ENCODE peak calls at places on chromosome 22, in six cellular contexts. One of them, this sample, is unnamed.

GRCh38 chr22:31944700-31945477 is 554 bp downstream of the YWHAH start:
- DNase-seq in nucleus accumbens: no peak
- DNase-seq in T-helper 2 cell: peak
- DNase-seq in nephron progenitor cell: peak
- DNase-seq in iPS-NIHi11: peak
- DNase-seq in NCI-H2107: no peak
- DNase-seq in this sample: no peak

GRCh38 chr22:28799834-28800307 is 498 bp downstream of the XBP1 start:
- DNase-seq in nephron progenitor cell: peak
- DNase-seq in nucleus accumbens: no peak
- DNase-seq in NCI-H2107: no peak
- DNase-seq in iPS-NIHi11: peak
- DNase-seq in T-helper 2 cell: no peak
- DNase-seq in this sample: peak

GRCh38 chr22:50417544-50417943 is 57.3 kb downstream of the SBF1 start:
- DNase-seq in iPS-NIHi11: no peak
- DNase-seq in nephron progenitor cell: no peak
- DNase-seq in T-helper 2 cell: no peak
- DNase-seq in NCI-H2107: no peak
- DNase-seq in nucleus accumbens: no peak
- DNase-seq in this sample: no peak

GRCh38 chr22:43909708-43910107 is 13.9 kb upstream of the PNPLA3 start:
- DNase-seq in nucleus accumbens: no peak
- DNase-seq in NCI-H2107: no peak
- DNase-seq in nephron progenitor cell: no peak
- DNase-seq in T-helper 2 cell: no peak
- DNase-seq in iPS-NIHi11: no peak
- DNase-seq in this sample: no peak

GRCh38 chr22:48488149-48488551 is 1339.5 kb downstream of the BRD1 start:
- DNase-seq in nucleus accumbens: no peak
- DNase-seq in iPS-NIHi11: no peak
- DNase-seq in NCI-H2107: no peak
- DNase-seq in nephron progenitor cell: no peak
- DNase-seq in T-helper 2 cell: no peak
- DNase-seq in this sample: no peak

GRCh38 chr22:45638834-45639746 is 32.5 kb upstream of the ATXN10 start:
- DNase-seq in NCI-H2107: no peak
- DNase-seq in nucleus accumbens: no peak
- DNase-seq in iPS-NIHi11: peak
- DNase-seq in T-helper 2 cell: no peak
- DNase-seq in nephron progenitor cell: no peak
- DNase-seq in this sample: peak

GRCh38 chr22:41992496-41992895 is 6.1 kb upstream of the WBP2NL start:
- DNase-seq in nucleus accumbens: no peak
- DNase-seq in T-helper 2 cell: no peak
- DNase-seq in iPS-NIHi11: no peak
- DNase-seq in nephron progenitor cell: no peak
- DNase-seq in NCI-H2107: no peak
- DNase-seq in this sample: no peak

GRCh38 chr22:30183861-30184278 is 62.7 kb downstream of the LIF start:
- DNase-seq in nucleus accumbens: no peak
- DNase-seq in iPS-NIHi11: no peak
- DNase-seq in NCI-H2107: no peak
- DNase-seq in nephron progenitor cell: no peak
- DNase-seq in T-helper 2 cell: no peak
- DNase-seq in this sample: peak

GRCh38 chr22:50363411-50364194 is 20.5 kb downstream of the PPP6R2 start:
- DNase-seq in T-helper 2 cell: no peak
- DNase-seq in nephron progenitor cell: no peak
- DNase-seq in NCI-H2107: no peak
- DNase-seq in iPS-NIHi11: no peak
- DNase-seq in nucleus accumbens: no peak
- DNase-seq in this sample: no peak

GRCh38 chr22:31490496-31490925 is 869 bp upstream of the EIF4ENIF1 start:
- DNase-seq in T-helper 2 cell: peak
- DNase-seq in nephron progenitor cell: peak
- DNase-seq in iPS-NIHi11: peak
- DNase-seq in nucleus accumbens: peak
- DNase-seq in NCI-H2107: no peak
- DNase-seq in this sample: peak

GRCh38 chr22:26806445-26807170 is 149.2 kb downstream of the MIAT start:
- DNase-seq in iPS-NIHi11: no peak
- DNase-seq in nephron progenitor cell: no peak
- DNase-seq in nucleus accumbens: no peak
- DNase-seq in T-helper 2 cell: no peak
- DNase-seq in NCI-H2107: no peak
- DNase-seq in this sample: no peak

GRCh38 chr22:28882545-28882877 is 861 bp upstream of the ZNRF3 start:
- DNase-seq in T-helper 2 cell: no peak
- DNase-seq in nucleus accumbens: no peak
- DNase-seq in NCI-H2107: no peak
- DNase-seq in nephron progenitor cell: no peak
- DNase-seq in iPS-NIHi11: no peak
- DNase-seq in this sample: peak

GRCh38 chr22:41305646-41306045 is 4.3 kb downstream of the ZC3H7B start:
- DNase-seq in NCI-H2107: no peak
- DNase-seq in nucleus accumbens: no peak
- DNase-seq in T-helper 2 cell: no peak
- DNase-seq in nephron progenitor cell: no peak
- DNase-seq in iPS-NIHi11: no peak
- DNase-seq in this sample: no peak

GRCh38 chr22:18970948-18971315 is 34.8 kb upstream of the PRODH start:
- DNase-seq in NCI-H2107: no peak
- DNase-seq in nucleus accumbens: no peak
- DNase-seq in T-helper 2 cell: no peak
- DNase-seq in nephron progenitor cell: no peak
- DNase-seq in iPS-NIHi11: no peak
- DNase-seq in this sample: no peak

GRCh38 chr22:44924724-44925123 is 85.1 kb downstream of the PHF21B start:
- DNase-seq in nucleus accumbens: no peak
- DNase-seq in T-helper 2 cell: no peak
- DNase-seq in nephron progenitor cell: no peak
- DNase-seq in NCI-H2107: no peak
- DNase-seq in iPS-NIHi11: no peak
- DNase-seq in this sample: no peak

This sample was measured in choroid plexus epithelial cell.